ENCODE peak calls at places on chromosomes 3 and 15, in ten cellular contexts. M is NCI-H1694 treated with DMSO at 0.1 percent for 48 hours; F is stimulated activated CD8-positive, alpha-beta memory T cell treated with anti-CD3 and anti-CD28 coated beads, Interleukin-4, amount 100 ng/mL, for 48 hours; K is stomach; Y is RWPE1; X is HFFc6; R is Calu3; C is substantia nigra; T is activated CD4-positive, alpha-beta T cell treated with anti-CD3 and anti-CD28 coated beads, Interleukin-2, amount 50 U/mL, for 24 hours; V is Daoy. H is an unnamed sample.

GRCh38 chr15:76991048-76991447 is 3.9 kb upstream of the PSTPIP1 start:
- DNase-seq in C (no peak), Y (no peak), F (peak), R (no peak), V (no peak), K (no peak), T (no peak), M (no peak), X (no peak), H (no peak)

GRCh38 chr3:12815719-12816118 is 19.2 kb downstream of the CAND2 start:
- DNase-seq in V (no peak), Y (no peak), K (no peak), X (no peak), C (no peak), M (no peak), T (no peak), F (no peak), R (no peak), H (no peak)

GRCh38 chr15:69346112-69346511 is 47.4 kb downstream of the PAQR5 start:
- DNase-seq in V (peak), F (no peak), X (peak), M (no peak), K (no peak), C (no peak), Y (no peak), R (no peak), T (no peak), H (no peak)

GRCh38 chr15:58179741-58180381 is 41.7 kb downstream of the AQP9 start:
- DNase-seq in M (no peak), Y (peak), F (no peak), T (no peak), C (no peak), K (no peak), X (no peak), R (no peak), V (peak), H (no peak)

GRCh38 chr15:43867096-43867495 is 40.3 kb downstream of the WDR76 start:
- DNase-seq in T (no peak), X (no peak), F (no peak), M (no peak), R (no peak), Y (no peak), C (no peak), V (no peak), K (peak), H (no peak)

GRCh38 chr3:157335677-157336076 is 101.0 kb upstream of the PTX3 start:
- DNase-seq in F (no peak), R (peak), T (no peak), C (peak), V (peak), K (no peak), X (peak), M (no peak), Y (no peak), H (peak)

GRCh38 chr3:63912768-63913588 is 795 bp upstream of the SCAANT1 start:
- DNase-seq in R (peak), K (peak), V (peak), Y (peak), C (no peak), T (peak), M (no peak), F (peak), X (peak), H (no peak)

GRCh38 chr3:194265996-194266657 is 85.0 kb downstream of the CPN2 start:
- DNase-seq in K (peak), C (no peak), Y (no peak), V (no peak), X (no peak), R (no peak), T (no peak), F (no peak), M (peak), H (no peak)

GRCh38 chr15:58361291-58361759 is 70.5 kb upstream of the LIPC start:
- DNase-seq in C (no peak), K (no peak), Y (peak), M (no peak), F (no peak), X (peak), V (peak), R (no peak), T (no peak), H (no peak)

GRCh38 chr3:71441925-71442620 is 141.5 kb downstream of the FOXP1 start:
- DNase-seq in X (no peak), Y (no peak), F (peak), R (no peak), C (no peak), M (no peak), T (no peak), K (no peak), V (no peak), H (no peak)

GRCh38 chr3:117127147-117127546 is 417.6 kb downstream of the TUSC7 start:
- DNase-seq in C (no peak), T (no peak), X (no peak), F (no peak), K (no peak), M (no peak), R (no peak), V (no peak), Y (no peak), H (no peak)

GRCh38 chr15:99708563-99708962 is 24.7 kb downstream of the LYSMD4 start:
- DNase-seq in T (no peak), M (no peak), X (peak), F (no peak), R (peak), V (peak), C (peak), K (peak), Y (peak), H (no peak)

GRCh38 chr3:128804017-128804816 is 75.2 kb upstream of the ACAD9 start:
- DNase-seq in K (no peak), F (peak), X (no peak), C (no peak), T (peak), Y (no peak), V (peak), M (no peak), R (no peak), H (no peak)

GRCh38 chr3:77746892-77747291 is 707.0 kb downstream of the ROBO2 start:
- DNase-seq in M (no peak), X (no peak), Y (no peak), R (no peak), K (no peak), T (no peak), C (no peak), F (no peak), V (no peak), H (no peak)

GRCh38 chr3:108124337-108125150 is 33.7 kb upstream of the CD47 start:
- DNase-seq in Y (no peak), V (peak), T (peak), X (no peak), M (no peak), R (no peak), K (no peak), C (peak), F (peak), H (peak)

GRCh38 chr3:67083277-67083676 is 85.2 kb downstream of the KBTBD8 start:
- DNase-seq in K (no peak), V (no peak), X (no peak), F (peak), R (no peak), C (no peak), T (peak), M (no peak), Y (peak), H (no peak)

GRCh38 chr15:68816795-68817303 is 3.8 kb downstream of the ANP32A start:
- DNase-seq in X (no peak), R (peak), Y (no peak), V (no peak), F (no peak), K (no peak), T (no peak), M (no peak), C (no peak), H (no peak)

GRCh38 chr3:172003146-172003545 is 36.2 kb upstream of the FNDC3B start:
- DNase-seq in F (no peak), R (no peak), X (no peak), V (no peak), Y (no peak), C (no peak), M (no peak), T (no peak), K (no peak), H (no peak)

GRCh38 chr3:139561959-139562676 is 22.6 kb upstream of the RBP1 start:
- DNase-seq in M (peak), X (no peak), Y (peak), V (peak), R (peak), K (no peak), F (no peak), T (no peak), C (peak), H (peak)

GRCh38 chr3:15646924-15647511 is 45.5 kb downstream of the BTD start:
- DNase-seq in R (no peak), F (no peak), M (no peak), K (no peak), C (no peak), X (peak), Y (peak), T (no peak), V (peak), H (no peak)

GRCh38 chr15:42402806-42403205 is 43.5 kb downstream of the CAPN3 start:
- DNase-seq in F (no peak), X (no peak), T (no peak), M (no peak), C (no peak), K (no peak), V (no peak), R (no peak), Y (no peak), H (no peak)